ENCODE peak calls at places on chromosomes 11 and 22, in nine cellular contexts. E is activated CD4-positive, alpha-beta T cell treated with anti-CD3 and anti-CD28 coated beads for 36 hours; R is activated naive CD8-positive, alpha-beta T cell treated with anti-CD3 and anti-CD28 coated beads, Interleukin-2, amount 50 U/mL, for 24 hours; N is naive thymus-derived CD4-positive, alpha-beta T cell; L is SK-N-SH treated with all-trans-retinoic acid at 6 μM for 48 hours; D is right cardiac atrium; C is effector memory CD8-positive, alpha-beta T cell; P is activated CD4-positive, CD25-positive, alpha-beta regulatory T cell treated with anti-CD3 and anti-CD28 coated beads, Interleukin-2, amount 50 U/mL, for 24 hours; Z is heart left ventricle. Q is an unnamed sample.

GRCh38 chr11:1906623-1907423 is 12.7 kb upstream of the TNNT3 start:
- ATAC-seq in E (no peak), R (no peak), N (no peak), L (no peak), D (peak; percentile 16), C (no peak), P (no peak), Z (no peak), Q (no peak)

GRCh38 chr11:70364745-70365535 is 33.4 kb upstream of the CTTN start:
- ATAC-seq in E (peak; percentile 86), R (peak; percentile 97), N (peak; percentile 76), L (no peak), D (no peak), C (peak; percentile 95), P (peak; percentile 93), Z (no peak), Q (peak; percentile 96)

GRCh38 chr11:76752321-76753175 is 30.6 kb upstream of the TSKU start:
- ATAC-seq in E (no peak), R (peak; percentile 20), N (no peak), L (peak; percentile 78), D (peak; percentile 97), C (no peak), P (no peak), Z (peak; percentile 75), Q (no peak)

GRCh38 chr11:1573077-1573846 is 1.2 kb upstream of the DUSP8 start:
- ATAC-seq in E (peak; percentile 19), R (no peak), N (peak; percentile 2), L (peak; percentile 17), D (peak; percentile 2), C (peak; percentile 21), P (no peak), Z (no peak), Q (peak; percentile 27)

GRCh38 chr11:126147268-126148111 is 64.0 kb downstream of the RPUSD4 start:
- ATAC-seq in E (no peak), R (no peak), N (no peak), L (peak; percentile 38), D (no peak), C (no peak), P (no peak), Z (no peak), Q (no peak)

GRCh38 chr11:130705670-130706421 is 210.4 kb downstream of the SNX19 start:
- ATAC-seq in E (no peak), R (no peak), N (no peak), L (no peak), D (no peak), C (no peak), P (no peak), Z (no peak), Q (no peak)

GRCh38 chr11:128603003-128603715 is 15.8 kb upstream of the ETS1 start:
- ATAC-seq in E (peak; percentile 59), R (no peak), N (no peak), L (no peak), D (no peak), C (no peak), P (no peak), Z (no peak), Q (peak; percentile 40)

GRCh38 chr11:112382561-112382960 is 121.9 kb upstream of the PLET1 start:
- ATAC-seq in E (no peak), R (no peak), N (no peak), L (no peak), D (no peak), C (no peak), P (no peak), Z (no peak), Q (no peak)

GRCh38 chr11:35485656-35486318 is 39.6 kb downstream of the PAMR1 start:
- ATAC-seq in E (peak; percentile 95), R (peak; percentile 84), N (peak; percentile 84), L (peak; percentile 95), D (peak; percentile 93), C (peak; percentile 82), P (peak; percentile 68), Z (peak; percentile 55), Q (peak; percentile 76)

GRCh38 chr11:100920571-100920970 is 209.0 kb downstream of the PGR start:
- ATAC-seq in E (no peak), R (no peak), N (no peak), L (no peak), D (no peak), C (no peak), P (no peak), Z (no peak), Q (no peak)

GRCh38 chr11:130407978-130408377 is 20.4 kb downstream of the ADAMTS8 start:
- ATAC-seq in E (no peak), R (no peak), N (no peak), L (peak; percentile 32), D (peak; percentile 77), C (no peak), P (no peak), Z (no peak), Q (no peak)

GRCh38 chr11:112345708-112346107 is 85.0 kb upstream of the PLET1 start:
- ATAC-seq in E (no peak), R (no peak), N (no peak), L (peak; percentile 53), D (no peak), C (no peak), P (no peak), Z (no peak), Q (no peak)

GRCh38 chr11:44066732-44067131 is 662 bp downstream of the ACCS start:
- ATAC-seq in E (no peak), R (no peak), N (no peak), L (peak; percentile 35), D (peak; percentile 54), C (no peak), P (no peak), Z (peak; percentile 6), Q (no peak)

GRCh38 chr22:24473278-24473677 is 21.9 kb upstream of the UPB1 start:
- ATAC-seq in E (no peak), R (no peak), N (peak; percentile 36), L (no peak), D (no peak), C (no peak), P (no peak), Z (no peak), Q (no peak)

GRCh38 chr11:92136792-92137191 is 87.8 kb upstream of the FAT3 start:
- ATAC-seq in E (no peak), R (no peak), N (no peak), L (peak; percentile 65), D (no peak), C (no peak), P (no peak), Z (no peak), Q (no peak)

GRCh38 chr11:2474059-2474901 is 29.5 kb downstream of the KCNQ1 start:
- ATAC-seq in E (no peak), R (no peak), N (no peak), L (no peak), D (peak; percentile 60), C (no peak), P (no peak), Z (peak; percentile 68), Q (no peak)

Q was measured in activated T-helper 17 cell treated with anti-CD3 and anti-CD28 coated beads, Interleukin-2, amount 50 U/mL, for 72 hours.